ENCODE peak calls at places on chromosomes 1 and 21, in ten cellular contexts. Y is AG08396; Q is astrocyte of the hippocampus; T is AG04450; M is B cell; Z is stimulated activated CD4-positive, alpha-beta T cell treated with anti-CD3 and anti-CD28 coated beads, Interleukin-1b, Interleukin-23, amount 100 ng/mL, for 4 hours; H is COLO829; V is skeletal muscle cell; F is left kidney; D is ELR. C is an unnamed sample.

GRCh38 chr1:32876341-32877210 is 5.9 kb upstream of the FNDC5 start:
- DNase-seq in Y (peak), Q (peak), T (no peak), M (peak), Z (no peak), H (peak), V (no peak), F (peak), D (peak), C (peak)

GRCh38 chr1:219105893-219106292 is 67.8 kb upstream of the LYPLAL1 start:
- DNase-seq in Y (no peak), Q (no peak), T (no peak), M (no peak), Z (no peak), H (no peak), V (no peak), F (no peak), D (no peak), C (no peak)

GRCh38 chr1:218224101-218224500 is 61.0 kb upstream of the RRP15 start:
- DNase-seq in Y (no peak), Q (no peak), T (no peak), M (no peak), Z (no peak), H (no peak), V (no peak), F (no peak), D (no peak), C (no peak)

GRCh38 chr1:9201421-9202239 is 32.9 kb upstream of the H6PD start:
- DNase-seq in Y (peak), Q (peak), T (no peak), M (no peak), Z (no peak), H (no peak), V (peak), F (peak), D (peak), C (peak)

GRCh38 chr1:66761273-66761672 is 9.0 kb downstream of the DYNLT5 start:
- DNase-seq in Y (no peak), Q (no peak), T (no peak), M (no peak), Z (no peak), H (no peak), V (no peak), F (no peak), D (peak), C (no peak)

GRCh38 chr1:24714859-24715520 is 30.3 kb upstream of the CLIC4 start:
- DNase-seq in Y (no peak), Q (peak), T (no peak), M (no peak), Z (no peak), H (peak), V (no peak), F (no peak), D (peak), C (no peak)

GRCh38 chr1:69648486-69648885 is 80.8 kb downstream of the LRRC7 start:
- DNase-seq in Y (no peak), Q (no peak), T (no peak), M (no peak), Z (no peak), H (no peak), V (peak), F (peak), D (peak), C (peak)

GRCh38 chr1:216528816-216529215 is 105.6 kb upstream of the USH2A start:
- DNase-seq in Y (no peak), Q (no peak), T (no peak), M (peak), Z (no peak), H (no peak), V (no peak), F (no peak), D (no peak), C (peak)

GRCh38 chr1:117173006-117173405 is 37.7 kb downstream of the VTCN1 start:
- DNase-seq in Y (no peak), Q (no peak), T (no peak), M (no peak), Z (no peak), H (no peak), V (no peak), F (no peak), D (no peak), C (peak)

GRCh38 chr1:154422521-154422920 is 17.4 kb downstream of the IL6R start:
- DNase-seq in Y (no peak), Q (no peak), T (no peak), M (no peak), Z (no peak), H (no peak), V (no peak), F (no peak), D (no peak), C (no peak)

GRCh38 chr1:41847733-41848132 is 71.0 kb downstream of the HIVEP3 start:
- DNase-seq in Y (no peak), Q (no peak), T (no peak), M (no peak), Z (no peak), H (no peak), V (no peak), F (no peak), D (no peak), C (no peak)

GRCh38 chr1:37056201-37056764 is 22.0 kb upstream of the GRIK3 start:
- DNase-seq in Y (no peak), Q (no peak), T (no peak), M (no peak), Z (no peak), H (no peak), V (no peak), F (peak), D (no peak), C (peak)

GRCh38 chr1:231057410-231057809 is 17.4 kb upstream of the FAM89A start:
- DNase-seq in Y (no peak), Q (no peak), T (no peak), M (no peak), Z (no peak), H (no peak), V (no peak), F (no peak), D (no peak), C (no peak)

GRCh38 chr1:244920911-244921310 is 56.6 kb upstream of the HNRNPU start:
- DNase-seq in Y (no peak), Q (no peak), T (no peak), M (peak), Z (no peak), H (no peak), V (no peak), F (no peak), D (no peak), C (no peak)

GRCh38 chr1:26378088-26378878 is 5.7 kb upstream of the ZNF683 start:
- DNase-seq in Y (peak), Q (peak), T (peak), M (peak), Z (peak), H (peak), V (peak), F (no peak), D (peak), C (no peak)

GRCh38 chr1:114521396-114522263 is 10.6 kb upstream of the TRIM33 start:
- DNase-seq in Y (no peak), Q (no peak), T (no peak), M (no peak), Z (no peak), H (no peak), V (no peak), F (no peak), D (no peak), C (no peak)

GRCh38 chr1:239250353-239251035 is 135.9 kb upstream of the CHRM3 start:
- DNase-seq in Y (no peak), Q (no peak), T (no peak), M (no peak), Z (no peak), H (no peak), V (no peak), F (no peak), D (peak), C (no peak)

GRCh38 chr1:102118150-102118549 is 121.4 kb upstream of the OLFM3 start:
- DNase-seq in Y (no peak), Q (no peak), T (no peak), M (no peak), Z (no peak), H (no peak), V (no peak), F (no peak), D (no peak), C (no peak)

GRCh38 chr1:59765036-59765730 is 49.6 kb upstream of the HOOK1 start:
- DNase-seq in Y (no peak), Q (no peak), T (no peak), M (no peak), Z (no peak), H (no peak), V (no peak), F (no peak), D (no peak), C (peak)

GRCh38 chr21:41258617-41259016 is 58.0 kb upstream of the FAM3B start:
- DNase-seq in Y (no peak), Q (no peak), T (peak), M (no peak), Z (no peak), H (no peak), V (no peak), F (no peak), D (peak), C (no peak)

GRCh38 chr21:28601708-28602107 is 391.0 kb downstream of the LTN1 start:
- DNase-seq in Y (no peak), Q (no peak), T (peak), M (no peak), Z (no peak), H (no peak), V (no peak), F (no peak), D (no peak), C (no peak)

GRCh38 chr1:167090289-167090942 is at the start of gene GPA33:
- DNase-seq in Y (no peak), Q (no peak), T (no peak), M (peak), Z (no peak), H (no peak), V (no peak), F (no peak), D (no peak), C (no peak)

GRCh38 chr1:243246916-243247315 is 8.2 kb downstream of the CEP170 start:
- DNase-seq in Y (no peak), Q (peak), T (no peak), M (peak), Z (no peak), H (no peak), V (no peak), F (no peak), D (peak), C (no peak)

GRCh38 chr1:201335174-201335870 is 42.2 kb downstream of the TNNT2 start:
- DNase-seq in Y (no peak), Q (no peak), T (no peak), M (no peak), Z (no peak), H (peak), V (no peak), F (no peak), D (no peak), C (no peak)

GRCh38 chr1:244011251-244011650 is 39.8 kb upstream of the ZBTB18 start:
- DNase-seq in Y (peak), Q (peak), T (peak), M (no peak), Z (no peak), H (no peak), V (no peak), F (no peak), D (no peak), C (peak)

GRCh38 chr1:43797926-43798325 is 90.6 kb downstream of the ST3GAL3 start:
- DNase-seq in Y (no peak), Q (no peak), T (no peak), M (no peak), Z (no peak), H (no peak), V (no peak), F (no peak), D (no peak), C (no peak)

GRCh38 chr1:7521803-7522202 is 249.3 kb upstream of the VAMP3 start:
- DNase-seq in Y (no peak), Q (no peak), T (no peak), M (no peak), Z (no peak), H (no peak), V (no peak), F (no peak), D (no peak), C (no peak)

GRCh38 chr1:86515597-86515996 is 31.3 kb upstream of the CLCA4 start:
- DNase-seq in Y (no peak), Q (no peak), T (no peak), M (peak), Z (no peak), H (peak), V (no peak), F (peak), D (peak), C (peak)